ENCODE peak calls at places on chromosomes 12 and 14, in four cellular contexts. D is body of pancreas, U is AG04449, T is endothelial cell of umbilical vein. O is an unnamed sample.

GRCh38 chr14:94113490-94113889 is 3.0 kb downstream of the IFI27 start:
- DNase-seq in D (peak), U (no peak), T (peak), O (no peak)

GRCh38 chr12:57591567-57592325 is 754 bp downstream of the PIP4K2C start:
- DNase-seq in D (no peak), U (no peak), T (no peak), O (no peak)

GRCh38 chr12:57518920-57519757 is 1.2 kb downstream of the DDIT3 start:
- DNase-seq in D (peak), U (no peak), T (no peak), O (no peak)

GRCh38 chr14:99889268-99889667 is 96.1 kb downstream of the EML1 start:
- DNase-seq in D (no peak), U (no peak), T (no peak), O (no peak)

GRCh38 chr14:29603721-29604120 is 323.9 kb downstream of the PRKD1 start:
- DNase-seq in D (no peak), U (no peak), T (peak), O (no peak)

GRCh38 chr14:59771577-59771976 is 99.0 kb downstream of the RTN1 start:
- DNase-seq in D (no peak), U (no peak), T (peak), O (no peak)

GRCh38 chr14:43872222-43872621 is 634.9 kb downstream of the FSCB start:
- DNase-seq in D (no peak), U (no peak), T (no peak), O (no peak)

GRCh38 chr12:27868165-27868564 is 88.1 kb upstream of the MANSC4 start:
- DNase-seq in D (no peak), U (peak), T (no peak), O (no peak)

GRCh38 chr12:50517456-50518048 is 12.8 kb downstream of the DIP2B start:
- DNase-seq in D (no peak), U (no peak), T (peak), O (no peak)

GRCh38 chr12:87756721-87757120 is 272.5 kb downstream of the C12orf50 start:
- DNase-seq in D (no peak), U (no peak), T (no peak), O (peak)

GRCh38 chr14:75578786-75579781 is 664 bp downstream of the FLVCR2 start:
- DNase-seq in D (peak), U (no peak), T (peak), O (no peak)

GRCh38 chr12:113905829-113906228 is 60.3 kb downstream of the RBM19 start:
- DNase-seq in D (no peak), U (no peak), T (no peak), O (no peak)

GRCh38 chr12:8088574-8088973 is 6.5 kb downstream of the NECAP1 start:
- DNase-seq in D (no peak), U (no peak), T (no peak), O (no peak)

GRCh38 chr12:125148316-125148715 is 83.1 kb downstream of the AACS start:
- DNase-seq in D (no peak), U (no peak), T (no peak), O (no peak)

GRCh38 chr12:131408036-131408365 is 302.9 kb upstream of the SFSWAP start:
- DNase-seq in D (no peak), U (no peak), T (no peak), O (no peak)

GRCh38 chr12:107133462-107133861 is 40.1 kb upstream of the CRY1 start:
- DNase-seq in D (no peak), U (no peak), T (no peak), O (no peak)

GRCh38 chr12:108647936-108648287 is 14.2 kb upstream of the SELPLG start:
- DNase-seq in D (no peak), U (no peak), T (no peak), O (no peak)

GRCh38 chr12:89862511-89863331 is 154.1 kb upstream of the ATP2B1 start:
- DNase-seq in D (no peak), U (no peak), T (peak), O (no peak)

GRCh38 chr12:89537389-89537788 is 11.5 kb upstream of the POC1B start:
- DNase-seq in D (no peak), U (no peak), T (no peak), O (no peak)

GRCh38 chr14:100528962-100529560 is 58.2 kb downstream of the BEGAIN start:
- DNase-seq in D (no peak), U (no peak), T (no peak), O (no peak)

DNA sequence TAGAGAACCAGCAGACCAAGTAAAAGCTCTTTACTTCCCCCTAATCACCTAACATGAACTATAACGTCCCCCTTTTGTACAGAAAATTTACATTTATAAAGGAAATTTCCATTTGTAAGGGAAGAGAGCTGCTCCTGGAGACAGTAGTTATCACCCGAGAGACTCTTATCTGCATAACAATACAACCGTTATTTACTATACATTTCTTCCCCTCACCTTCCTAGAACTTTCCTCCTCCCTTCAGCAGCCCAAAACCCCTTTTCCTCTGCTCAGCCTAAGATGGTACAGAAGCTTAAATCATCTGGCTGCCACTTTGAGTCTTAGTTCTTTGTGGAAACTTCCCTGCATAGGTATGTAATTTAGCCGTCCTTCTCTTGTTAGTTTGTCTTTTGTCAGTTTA is 40.4 kb upstream of the ETV6 start:
- DNase-seq in D (no peak), U (no peak), T (no peak), O (no peak)
- H3K4me3 ChIP-seq in D (no peak), U (no peak), T (no peak), O (no peak)

GRCh38 chr12:31965090-31965489 is 5.9 kb downstream of the RESF1 start:
- DNase-seq in D (no peak), U (no peak), T (no peak), O (no peak)
- H3K4me3 ChIP-seq in D (no peak), U (no peak), T (no peak), O (no peak)

GRCh38 chr12:48818831-48819590 is 715 bp downstream of the CACNB3 start:
- DNase-seq in D (no peak), U (no peak), T (peak), O (no peak)
- H3K4me3 ChIP-seq in D (peak), U (peak), T (peak), O (peak)

DNA sequence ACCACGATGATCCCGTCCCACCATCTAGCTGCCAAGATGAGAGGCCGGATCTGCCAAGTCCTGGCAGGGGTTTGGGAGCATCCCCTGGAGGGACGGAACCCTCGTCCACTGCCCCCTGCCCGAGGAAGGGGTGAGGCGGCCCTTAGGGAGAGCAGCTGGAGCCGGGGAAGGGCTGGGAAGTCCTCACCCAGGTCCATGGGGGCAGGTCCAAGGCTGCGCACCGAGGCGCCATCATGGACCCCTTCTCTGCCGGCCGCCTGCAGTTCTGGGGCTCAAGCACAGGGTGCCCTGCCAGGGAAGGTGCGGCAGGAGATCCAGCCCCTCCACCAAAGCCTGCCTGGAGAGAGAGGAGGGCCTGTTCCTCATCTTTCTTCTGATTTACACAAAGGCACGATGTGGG is 17.6 kb upstream of the FBRSL1 start:
- DNase-seq in D (no peak), U (no peak), T (no peak), O (no peak)
- H3K4me3 ChIP-seq in D (no peak), U (no peak), T (no peak), O (no peak)

GRCh38 chr12:24394246-24394645 is 444.8 kb upstream of the SOX5 start:
- DNase-seq in D (no peak), U (no peak), T (no peak), O (no peak)

GRCh38 chr12:24398605-24399004 is 449.1 kb upstream of the SOX5 start:
- DNase-seq in D (no peak), U (no peak), T (no peak), O (no peak)

GRCh38 chr12:24393105-24393504 is 443.6 kb upstream of the SOX5 start:
- DNase-seq in D (no peak), U (no peak), T (no peak), O (no peak)

GRCh38 chr12:24396266-24396665 is 446.8 kb upstream of the SOX5 start:
- DNase-seq in D (no peak), U (no peak), T (no peak), O (no peak)
- H3K4me3 ChIP-seq in D (no peak), U (no peak), T (no peak), O (no peak)

DNA sequence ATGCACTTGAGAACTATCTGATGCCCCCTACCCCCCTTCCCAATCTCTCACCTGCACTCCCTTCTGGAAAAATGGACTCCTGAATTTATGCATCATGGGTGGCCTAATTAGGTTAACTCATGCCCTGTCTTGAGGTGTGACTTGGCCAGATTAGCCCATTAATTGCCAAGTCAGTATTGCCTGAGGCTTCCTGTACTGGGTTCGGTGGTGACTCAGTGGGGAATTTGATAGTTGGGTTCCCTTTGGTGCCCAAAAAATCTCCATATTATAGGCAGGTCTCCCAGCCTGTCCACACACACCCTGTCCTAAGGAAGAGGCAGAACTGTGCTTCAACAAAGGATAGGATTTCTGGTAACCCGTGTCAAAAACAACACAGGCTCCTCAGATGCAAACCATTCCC is 146.2 kb downstream of the CHST11 start:
- DNase-seq in D (no peak), U (no peak), T (no peak), O (no peak)
- H3K4me3 ChIP-seq in D (no peak), U (no peak), T (no peak), O (no peak)